ENCODE peak calls at places on chromosomes 13 and 19, in four cellular contexts. B is uterus, C is heart right ventricle, S is PC-3. J is an unnamed sample. For H3K9me3 and H3K36me3, the result is how much of the 10 kb centered on the place peaks cover.

GRCh38 chr13:47067296-47067695 is 170.4 kb upstream of the HTR2A start:
- DNase-seq in B (no peak), C (no peak), S (no peak), J (no peak)

GRCh38 chr13:78806457-78806856 is 147.5 kb upstream of the OBI1 start:
- DNase-seq in B (no peak), C (no peak), S (peak), J (no peak)

GRCh38 chr13:64371045-64371444 is 2859.1 kb downstream of the PCDH9 start:
- DNase-seq in B (no peak), C (no peak), S (peak), J (peak)

GRCh38 chr13:59982631-59983382 is 180.9 kb downstream of the DIAPH3 start:
- DNase-seq in B (no peak), C (no peak), S (no peak), J (no peak)

GRCh38 chr19:15114153-15114540 is 6.9 kb downstream of the SYDE1 start:
- DNase-seq in B (no peak), C (no peak), S (no peak), J (peak)

GRCh38 chr19:3565177-3565576 is 7.6 kb upstream of the HMG20B start:
- DNase-seq in B (no peak), C (no peak), S (peak), J (no peak)

GRCh38 chr19:22784051-22784450 is at the start of gene ZNF99:
- DNase-seq in B (peak), C (peak), S (no peak), J (no peak)

GRCh38 chr19:39390460-39390758 is 497 bp downstream of the PAF1 start:
- DNase-seq in B (peak), C (no peak), S (peak), J (no peak)

GRCh38 chr13:101709952-101710351 is 257.5 kb downstream of the ITGBL1 start:
- DNase-seq in B (no peak), C (no peak), S (peak), J (no peak)

GRCh38 chr19:11931051-11931450 is 6.1 kb downstream of the ZNF700 start:
- DNase-seq in B (no peak), C (no peak), S (no peak), J (no peak)

GRCh38 chr13:53782400-53783030 is 753.9 kb downstream of the OLFM4 start:
- DNase-seq in B (no peak), C (no peak), S (peak), J (peak)

GRCh38 chr19:18865973-18866799 is 29.8 kb downstream of the CERS1 start:
- DNase-seq in B (peak), C (peak), S (peak), J (peak)

GRCh38 chr13:27170221-27170520 is 1.4 kb downstream of the USP12 start:
- DNase-seq in B (no peak), C (no peak), S (peak), J (no peak)

GRCh38 chr13:63184693-63185092 is 1769.0 kb upstream of the PCDH20 start:
- DNase-seq in B (no peak), C (no peak), S (peak), J (peak)

GRCh38 chr13:22077205-22077683 is 406.4 kb downstream of the FGF9 start:
- DNase-seq in B (no peak), C (no peak), S (no peak), J (no peak)

GRCh38 chr13:79937311-79938243 is 403.3 kb downstream of the SPRY2 start:
- DNase-seq in B (no peak), C (no peak), S (no peak), J (no peak)

GRCh38 chr13:80338781-80339577 is 1.9 kb downstream of the SPRY2 start:
- DNase-seq in B (peak), C (peak), S (peak), J (peak)

GRCh38 chr13:46683879-46684278 is 113.1 kb downstream of the ESD start:
- DNase-seq in B (no peak), C (no peak), S (no peak), J (no peak)

GRCh38 chr13:51829236-51829899 is 15.6 kb downstream of the TMEM272 start:
- DNase-seq in B (no peak), C (no peak), S (no peak), J (no peak)

GRCh38 chr19:27765912-27766725 is 1446.8 kb downstream of the UQCRFS1 start:
- DNase-seq in B (no peak), C (no peak), S (no peak), J (no peak)
- H3K9me3 ChIP-seq in B (under half), C (under half), S (under half), J (under half)

GRCh38 chr13:44618326-44618725 is 42.2 kb upstream of the TSC22D1 start:
- DNase-seq in B (no peak), C (no peak), S (no peak), J (no peak)

GRCh38 chr13:44622259-44622658 is 46.1 kb upstream of the TSC22D1 start:
- DNase-seq in B (no peak), C (no peak), S (no peak), J (no peak)

GRCh38 chr13:44620057-44620456 is 43.9 kb upstream of the TSC22D1 start:
- DNase-seq in B (no peak), C (no peak), S (peak), J (peak)

GRCh38 chr13:44617648-44618047 is 41.5 kb upstream of the TSC22D1 start:
- DNase-seq in B (no peak), C (no peak), S (no peak), J (no peak)

DNA sequence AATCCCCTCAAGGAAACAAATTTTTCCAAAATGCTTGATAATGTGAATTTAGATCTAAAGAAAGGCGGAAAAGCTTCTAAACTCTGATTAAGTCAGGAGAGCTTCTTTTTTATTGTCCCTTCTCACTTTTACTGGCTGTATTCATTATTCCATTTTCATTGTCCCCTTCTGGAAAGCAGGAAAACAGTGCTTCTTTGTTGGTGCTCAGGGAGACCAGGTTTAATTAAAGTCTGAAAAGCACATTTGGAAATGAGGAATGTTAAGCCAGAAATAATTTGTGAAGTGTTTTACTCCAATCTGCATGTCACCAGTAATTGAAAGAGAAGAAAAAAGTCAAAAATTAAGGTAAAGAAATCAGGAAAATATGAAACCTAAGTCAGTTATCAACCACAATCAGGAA is 43.5 kb upstream of the TSC22D1 start:
- DNase-seq in B (no peak), C (no peak), S (no peak), J (no peak)
- H3K36me3 ChIP-seq in B (under half), C (under half), S (under half), J (under half)

GRCh38 chr19:49767967-49768581 is 1.3 kb downstream of the AP2A1 start:
- DNase-seq in B (no peak), C (no peak), S (no peak), J (no peak)
- H3K9me3 ChIP-seq in B (under half), C (under half), S (under half), J (under half)

GRCh38 chr19:44973982-44974735 is 19.0 kb downstream of the CLPTM1 start:
- DNase-seq in B (no peak), C (no peak), S (no peak), J (no peak)
- H3K36me3 ChIP-seq in B (under half), C (under half), S (under half), J (half or more)

GRCh38 chr19:37467608-37468090 is 405 bp upstream of the ZNF569 start:
- DNase-seq in B (no peak), C (no peak), S (no peak), J (no peak)
- H3K9me3 ChIP-seq in B (under half), C (under half), S (under half), J (under half)

DNA sequence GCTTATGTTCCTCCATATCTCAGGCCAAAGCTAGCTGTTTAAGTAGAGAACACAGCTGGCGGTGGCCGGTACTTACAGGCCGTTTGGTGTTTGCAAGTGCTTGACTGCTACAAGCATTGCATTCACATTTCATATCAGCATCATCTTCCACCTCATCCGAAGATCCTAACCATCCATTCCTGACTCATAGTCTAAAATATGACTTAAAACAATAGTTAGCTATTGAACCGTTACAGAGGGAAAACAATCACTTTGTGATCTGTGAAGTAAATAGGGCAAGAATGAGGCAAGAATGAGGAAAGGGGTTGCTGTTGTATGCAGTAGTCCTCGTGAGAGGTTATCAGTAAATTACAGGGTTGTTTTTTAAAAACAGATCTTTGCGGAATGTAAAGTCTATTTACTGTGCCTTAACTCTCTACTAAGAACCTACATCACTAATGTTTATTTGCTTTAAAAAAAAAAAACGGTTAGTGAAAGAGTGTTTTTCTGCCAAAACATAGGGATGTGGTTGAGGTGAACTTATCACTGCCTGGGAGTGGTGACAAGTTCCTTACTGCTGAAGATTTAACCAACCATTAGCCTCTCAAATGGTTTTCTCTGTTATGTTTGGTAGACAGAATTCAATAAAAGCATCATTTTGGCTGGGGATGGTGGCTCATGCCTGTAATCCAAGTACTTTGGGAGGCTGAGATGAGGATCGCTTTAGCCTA is 21.6 kb upstream of the WDR88 start:
- DNase-seq in B (no peak), C (no peak), S (no peak), J (no peak)
- H3K36me3 ChIP-seq in B (under half), C (under half), S (under half), J (half or more)